ENCODE peak calls at places on chromosomes 3 and 15, in five cellular contexts. One of them, this sample, is unnamed.
A peak's percentile ranks its signal among the peaks of the same experiment; 100 is the strongest.

GRCh38 chr15:65655026-65655425 is 33.3 kb downstream of the SLC24A1 start:
- DNase-seq in CD8-positive, alpha-beta T cell: no peak
- DNase-seq in stimulated activated naive CD4-positive, alpha-beta T cell: no peak
- DNase-seq in occipital lobe: no peak
- DNase-seq in T-helper 9 cell: no peak
- DNase-seq in this sample: no peak

GRCh38 chr3:74883690-74884089 is 269.2 kb upstream of the CNTN3 start:
- DNase-seq in occipital lobe: no peak
- DNase-seq in CD8-positive, alpha-beta T cell: no peak
- DNase-seq in T-helper 9 cell: no peak
- DNase-seq in stimulated activated naive CD4-positive, alpha-beta T cell: no peak
- DNase-seq in this sample: no peak

GRCh38 chr3:20041197-20041780 is 1.0 kb downstream of the KAT2B start:
- DNase-seq in T-helper 9 cell: peak; percentile 65
- DNase-seq in stimulated activated naive CD4-positive, alpha-beta T cell: peak; percentile 84
- DNase-seq in CD8-positive, alpha-beta T cell: peak; percentile 74
- DNase-seq in occipital lobe: peak; percentile 92
- DNase-seq in this sample: peak; percentile 54

GRCh38 chr15:34802371-34802770 is 7.0 kb upstream of the ACTC1 start:
- DNase-seq in CD8-positive, alpha-beta T cell: no peak
- DNase-seq in occipital lobe: no peak
- DNase-seq in T-helper 9 cell: no peak
- DNase-seq in stimulated activated naive CD4-positive, alpha-beta T cell: no peak
- DNase-seq in this sample: no peak

GRCh38 chr3:150230037-150230436 is 178.1 kb upstream of the TSC22D2 start:
- DNase-seq in stimulated activated naive CD4-positive, alpha-beta T cell: no peak
- DNase-seq in T-helper 9 cell: no peak
- DNase-seq in CD8-positive, alpha-beta T cell: no peak
- DNase-seq in occipital lobe: no peak
- DNase-seq in this sample: no peak

GRCh38 chr3:137012097-137012501 is 54.3 kb downstream of the IL20RB start:
- DNase-seq in CD8-positive, alpha-beta T cell: no peak
- DNase-seq in T-helper 9 cell: no peak
- DNase-seq in occipital lobe: no peak
- DNase-seq in stimulated activated naive CD4-positive, alpha-beta T cell: no peak
- DNase-seq in this sample: no peak

GRCh38 chr3:42572278-42572677 is 9.5 kb downstream of the SEC22C start:
- DNase-seq in occipital lobe: no peak
- DNase-seq in stimulated activated naive CD4-positive, alpha-beta T cell: peak; percentile 2
- DNase-seq in CD8-positive, alpha-beta T cell: no peak
- DNase-seq in T-helper 9 cell: no peak
- DNase-seq in this sample: peak; percentile 59

GRCh38 chr3:125043599-125044151 is 12.1 kb downstream of the HEG1 start:
- DNase-seq in T-helper 9 cell: no peak
- DNase-seq in CD8-positive, alpha-beta T cell: no peak
- DNase-seq in stimulated activated naive CD4-positive, alpha-beta T cell: no peak
- DNase-seq in occipital lobe: no peak
- DNase-seq in this sample: no peak

GRCh38 chr3:149221783-149222517 is at the start of gene CP:
- DNase-seq in occipital lobe: no peak
- DNase-seq in T-helper 9 cell: no peak
- DNase-seq in stimulated activated naive CD4-positive, alpha-beta T cell: no peak
- DNase-seq in CD8-positive, alpha-beta T cell: no peak
- DNase-seq in this sample: no peak

GRCh38 chr3:139718415-139718814 is 40.6 kb upstream of the NMNAT3 start:
- DNase-seq in T-helper 9 cell: no peak
- DNase-seq in CD8-positive, alpha-beta T cell: no peak
- DNase-seq in stimulated activated naive CD4-positive, alpha-beta T cell: no peak
- DNase-seq in occipital lobe: peak; percentile 1
- DNase-seq in this sample: no peak

GRCh38 chr3:69439683-69440270 is 53.9 kb upstream of the FRMD4B start:
- DNase-seq in T-helper 9 cell: no peak
- DNase-seq in occipital lobe: no peak
- DNase-seq in stimulated activated naive CD4-positive, alpha-beta T cell: no peak
- DNase-seq in CD8-positive, alpha-beta T cell: no peak
- DNase-seq in this sample: peak; percentile 10

GRCh38 chr3:49248828-49249227 is 28.2 kb downstream of the C3orf62 start:
- DNase-seq in stimulated activated naive CD4-positive, alpha-beta T cell: no peak
- DNase-seq in T-helper 9 cell: no peak
- DNase-seq in occipital lobe: no peak
- DNase-seq in CD8-positive, alpha-beta T cell: no peak
- DNase-seq in this sample: no peak

GRCh38 chr3:114706591-114707224 is 412.9 kb downstream of the TIGIT start:
- DNase-seq in CD8-positive, alpha-beta T cell: no peak
- DNase-seq in stimulated activated naive CD4-positive, alpha-beta T cell: no peak
- DNase-seq in T-helper 9 cell: no peak
- DNase-seq in occipital lobe: no peak
- DNase-seq in this sample: no peak

GRCh38 chr15:57217716-57218598 is 158.3 kb upstream of the CGNL1 start:
- DNase-seq in CD8-positive, alpha-beta T cell: no peak
- DNase-seq in occipital lobe: no peak
- DNase-seq in T-helper 9 cell: no peak
- DNase-seq in stimulated activated naive CD4-positive, alpha-beta T cell: no peak
- DNase-seq in this sample: peak; percentile 75

GRCh38 chr3:32969656-32970055 is 18.2 kb downstream of the CCR4 start:
- DNase-seq in T-helper 9 cell: no peak
- DNase-seq in stimulated activated naive CD4-positive, alpha-beta T cell: no peak
- DNase-seq in occipital lobe: no peak
- DNase-seq in CD8-positive, alpha-beta T cell: no peak
- DNase-seq in this sample: peak; percentile 73

GRCh38 chr3:21392521-21392920 is 358.5 kb downstream of the ZNF385D start:
- DNase-seq in CD8-positive, alpha-beta T cell: no peak
- DNase-seq in occipital lobe: no peak
- DNase-seq in T-helper 9 cell: no peak
- DNase-seq in stimulated activated naive CD4-positive, alpha-beta T cell: no peak
- DNase-seq in this sample: no peak

GRCh38 chr3:10556312-10556711 is 50.9 kb upstream of the ATP2B2 start:
- DNase-seq in T-helper 9 cell: no peak
- DNase-seq in stimulated activated naive CD4-positive, alpha-beta T cell: no peak
- DNase-seq in occipital lobe: no peak
- DNase-seq in CD8-positive, alpha-beta T cell: no peak
- DNase-seq in this sample: no peak

GRCh38 chr3:105513042-105513441 is 146.3 kb downstream of the ALCAM start:
- DNase-seq in stimulated activated naive CD4-positive, alpha-beta T cell: no peak
- DNase-seq in T-helper 9 cell: no peak
- DNase-seq in CD8-positive, alpha-beta T cell: no peak
- DNase-seq in occipital lobe: no peak
- DNase-seq in this sample: no peak

GRCh38 chr3:129313983-129314756 is 35.5 kb downstream of the HMCES start:
- DNase-seq in occipital lobe: no peak
- DNase-seq in T-helper 9 cell: no peak
- DNase-seq in CD8-positive, alpha-beta T cell: no peak
- DNase-seq in stimulated activated naive CD4-positive, alpha-beta T cell: peak; percentile 43
- DNase-seq in this sample: no peak

GRCh38 chr3:13621381-13622221 is 72.7 kb downstream of the FBLN2 start:
- DNase-seq in T-helper 9 cell: no peak
- DNase-seq in CD8-positive, alpha-beta T cell: peak; percentile 78
- DNase-seq in stimulated activated naive CD4-positive, alpha-beta T cell: peak; percentile 35
- DNase-seq in occipital lobe: no peak
- DNase-seq in this sample: no peak

GRCh38 chr3:42638339-42638842 is 15.1 kb upstream of the ZBTB47 start:
- DNase-seq in occipital lobe: no peak
- DNase-seq in T-helper 9 cell: no peak
- DNase-seq in CD8-positive, alpha-beta T cell: peak; percentile 34
- DNase-seq in stimulated activated naive CD4-positive, alpha-beta T cell: peak; percentile 52
- DNase-seq in this sample: no peak

This sample was measured in NCI-H510A treated with DMSO at 0.1 percent for 48 hours.